ENCODE peak calls at places on chromosomes 3 and 15, in eight cellular contexts. One of them, this sample, is unnamed.

GRCh38 chr3:129122697-129123055 is 1.1 kb upstream of the RAB43 start:
- DNase-seq in A549: no peak
- DNase-seq in transverse colon: peak
- DNase-seq in sigmoid colon: no peak
- DNase-seq in HepG2: no peak
- DNase-seq in upper lobe of left lung: no peak
- DNase-seq in tibial nerve: no peak
- DNase-seq in SK-N-SH: no peak
- DNase-seq in this sample: peak

GRCh38 chr3:132870596-132870995 is 148.4 kb upstream of the NPHP3 start:
- DNase-seq in transverse colon: no peak
- DNase-seq in upper lobe of left lung: no peak
- DNase-seq in SK-N-SH: no peak
- DNase-seq in A549: no peak
- DNase-seq in tibial nerve: no peak
- DNase-seq in HepG2: no peak
- DNase-seq in sigmoid colon: no peak
- DNase-seq in this sample: no peak

GRCh38 chr3:169923831-169924230 is 12.5 kb downstream of the SAMD7 start:
- DNase-seq in tibial nerve: no peak
- DNase-seq in upper lobe of left lung: no peak
- DNase-seq in transverse colon: no peak
- DNase-seq in A549: no peak
- DNase-seq in SK-N-SH: no peak
- DNase-seq in HepG2: no peak
- DNase-seq in sigmoid colon: no peak
- DNase-seq in this sample: no peak

GRCh38 chr3:68007621-68008226 is 353.3 kb upstream of the SUCLG2 start:
- DNase-seq in sigmoid colon: no peak
- DNase-seq in SK-N-SH: peak
- DNase-seq in HepG2: no peak
- DNase-seq in transverse colon: no peak
- DNase-seq in A549: no peak
- DNase-seq in upper lobe of left lung: peak
- DNase-seq in tibial nerve: no peak
- DNase-seq in this sample: no peak

GRCh38 chr15:35319354-35319753 is 226.6 kb downstream of the DPH6 start:
- DNase-seq in A549: no peak
- DNase-seq in tibial nerve: no peak
- DNase-seq in transverse colon: no peak
- DNase-seq in sigmoid colon: no peak
- DNase-seq in SK-N-SH: no peak
- DNase-seq in HepG2: no peak
- DNase-seq in upper lobe of left lung: no peak
- DNase-seq in this sample: no peak

GRCh38 chr3:151905647-151906046 is 32.2 kb downstream of the SUCNR1 start:
- DNase-seq in tibial nerve: no peak
- DNase-seq in transverse colon: no peak
- DNase-seq in HepG2: no peak
- DNase-seq in sigmoid colon: no peak
- DNase-seq in A549: no peak
- DNase-seq in SK-N-SH: no peak
- DNase-seq in upper lobe of left lung: no peak
- DNase-seq in this sample: no peak

GRCh38 chr15:71237456-71238188 is 122.4 kb downstream of the THSD4 start:
- DNase-seq in A549: peak
- DNase-seq in tibial nerve: no peak
- DNase-seq in upper lobe of left lung: no peak
- DNase-seq in transverse colon: peak
- DNase-seq in sigmoid colon: no peak
- DNase-seq in SK-N-SH: no peak
- DNase-seq in HepG2: peak
- DNase-seq in this sample: peak

GRCh38 chr3:196080997-196081833 is 675 bp downstream of the TFRC start:
- DNase-seq in upper lobe of left lung: peak
- DNase-seq in sigmoid colon: peak
- DNase-seq in SK-N-SH: peak
- DNase-seq in A549: peak
- DNase-seq in HepG2: peak
- DNase-seq in transverse colon: peak
- DNase-seq in tibial nerve: peak
- DNase-seq in this sample: peak

GRCh38 chr3:134527037-134527436 is 41.2 kb downstream of the CEP63 start:
- DNase-seq in HepG2: peak
- DNase-seq in tibial nerve: no peak
- DNase-seq in sigmoid colon: no peak
- DNase-seq in transverse colon: no peak
- DNase-seq in SK-N-SH: peak
- DNase-seq in upper lobe of left lung: peak
- DNase-seq in A549: no peak
- DNase-seq in this sample: no peak

GRCh38 chr3:167031364-167032049 is 348.6 kb downstream of the ZBBX start:
- DNase-seq in SK-N-SH: no peak
- DNase-seq in transverse colon: no peak
- DNase-seq in sigmoid colon: no peak
- DNase-seq in tibial nerve: no peak
- DNase-seq in A549: no peak
- DNase-seq in HepG2: no peak
- DNase-seq in upper lobe of left lung: no peak
- DNase-seq in this sample: no peak

GRCh38 chr15:47885921-47886320 is 168.6 kb downstream of the SEMA6D start:
- DNase-seq in HepG2: no peak
- DNase-seq in sigmoid colon: no peak
- DNase-seq in upper lobe of left lung: no peak
- DNase-seq in tibial nerve: no peak
- DNase-seq in transverse colon: no peak
- DNase-seq in SK-N-SH: no peak
- DNase-seq in A549: no peak
- DNase-seq in this sample: no peak

GRCh38 chr15:79170256-79170664 is 79.7 kb upstream of the RASGRF1 start:
- DNase-seq in HepG2: no peak
- DNase-seq in transverse colon: no peak
- DNase-seq in upper lobe of left lung: peak
- DNase-seq in sigmoid colon: no peak
- DNase-seq in tibial nerve: no peak
- DNase-seq in SK-N-SH: peak
- DNase-seq in A549: peak
- DNase-seq in this sample: no peak

GRCh38 chr3:58464875-58465274 is 27.0 kb upstream of the KCTD6 start:
- DNase-seq in tibial nerve: no peak
- DNase-seq in A549: no peak
- DNase-seq in upper lobe of left lung: no peak
- DNase-seq in sigmoid colon: no peak
- DNase-seq in HepG2: no peak
- DNase-seq in transverse colon: no peak
- DNase-seq in SK-N-SH: no peak
- DNase-seq in this sample: no peak

DNA sequence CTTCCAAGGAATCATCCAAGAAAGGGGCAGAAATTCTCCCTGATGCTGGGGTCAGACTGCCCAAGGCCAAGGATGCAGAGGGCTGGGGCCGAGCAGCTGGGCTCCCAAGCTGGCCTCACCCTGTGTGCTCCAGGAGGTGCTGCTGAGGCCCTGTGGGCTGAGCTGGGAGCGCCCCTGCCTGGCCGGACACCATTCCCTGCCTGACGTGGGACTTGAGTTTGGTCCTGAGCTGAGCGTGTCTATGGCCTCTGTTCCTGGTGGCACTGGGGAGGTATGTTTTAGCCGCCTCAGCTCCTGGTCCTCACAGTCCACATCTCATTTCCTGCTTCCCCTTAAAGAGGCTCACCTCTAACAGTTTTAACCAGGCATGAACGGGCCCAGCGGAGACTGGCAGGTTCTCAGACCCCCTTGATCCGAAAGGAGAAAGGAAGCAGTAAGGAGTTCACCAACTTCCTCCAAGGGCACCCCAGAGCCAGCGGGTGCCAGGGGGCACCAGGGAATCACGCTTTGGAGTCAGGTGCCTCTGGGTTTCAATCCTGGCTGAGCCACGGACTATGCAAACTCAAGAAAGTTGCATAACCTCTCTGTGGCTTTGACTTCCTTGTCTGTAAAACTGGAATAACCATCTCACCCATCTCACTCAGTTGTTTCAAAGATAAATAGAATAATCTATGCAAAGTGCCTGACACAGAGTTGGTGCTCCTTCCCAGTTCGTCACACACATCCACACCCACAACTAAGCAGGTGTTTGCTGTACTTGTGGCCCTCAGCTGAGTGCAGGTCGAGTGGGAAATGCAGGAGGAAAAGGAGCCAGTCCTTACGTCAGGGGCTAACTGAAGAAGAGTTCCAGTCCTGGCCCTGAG is 48.6 kb downstream of the SLC12A8 start:
- DNase-seq in A549: no peak
- DNase-seq in sigmoid colon: no peak
- DNase-seq in tibial nerve: no peak
- DNase-seq in HepG2: peak
- DNase-seq in transverse colon: peak
- DNase-seq in SK-N-SH: no peak
- DNase-seq in upper lobe of left lung: peak
- DNase-seq in this sample: peak
- TF ChIP-seq CTCF in A549: peak
- TF ChIP-seq CTCF in sigmoid colon: no peak
- TF ChIP-seq CTCF in tibial nerve: no peak
- TF ChIP-seq CTCF in HepG2: peak
- TF ChIP-seq CTCF in transverse colon: no peak
- TF ChIP-seq CTCF in SK-N-SH: peak
- TF ChIP-seq CTCF in upper lobe of left lung: peak
- TF ChIP-seq CTCF in this sample: no peak

DNA sequence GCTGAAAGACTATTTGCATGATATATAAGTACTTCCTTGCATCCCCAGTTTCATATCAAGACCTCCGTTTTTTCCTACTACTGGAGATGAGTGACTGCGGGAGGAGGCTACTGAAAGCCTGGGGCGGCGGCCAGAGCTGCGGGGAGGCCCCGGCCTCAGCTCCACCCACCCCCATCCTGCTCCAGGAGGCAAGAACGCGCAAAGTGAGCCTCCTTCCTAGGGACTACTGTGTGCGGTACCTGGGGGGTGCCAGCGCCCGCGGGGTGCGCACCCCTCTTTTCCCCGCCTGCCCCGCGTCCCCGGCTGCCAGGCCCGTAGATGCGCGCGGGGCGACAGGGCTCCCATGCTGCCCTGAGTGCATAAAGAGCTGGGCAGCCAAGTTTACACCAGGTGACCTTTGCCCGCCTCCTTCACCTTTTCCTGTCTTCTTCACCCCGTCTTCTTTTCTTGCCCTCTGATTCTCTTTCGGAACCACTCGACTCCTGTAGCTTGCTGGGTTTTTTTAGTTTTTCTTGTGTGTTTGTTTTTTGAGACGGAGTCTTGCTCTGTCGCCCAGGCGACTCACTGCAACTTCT is 2.5 kb upstream of the USF3 start:
- DNase-seq in transverse colon: peak
- DNase-seq in tibial nerve: no peak
- DNase-seq in A549: no peak
- DNase-seq in sigmoid colon: no peak
- DNase-seq in upper lobe of left lung: peak
- DNase-seq in SK-N-SH: peak
- DNase-seq in HepG2: no peak
- DNase-seq in this sample: no peak
- TF ChIP-seq EP300 in transverse colon: no peak
- TF ChIP-seq EP300 in tibial nerve: no peak
- TF ChIP-seq EP300 in A549: no peak
- TF ChIP-seq EP300 in sigmoid colon: no peak
- TF ChIP-seq EP300 in upper lobe of left lung: no peak
- TF ChIP-seq EP300 in SK-N-SH: no peak
- TF ChIP-seq EP300 in HepG2: no peak
- TF ChIP-seq EP300 in this sample: no peak

GRCh38 chr15:28913171-28913765 is 27.5 kb downstream of the APBA2 start:
- DNase-seq in tibial nerve: no peak
- DNase-seq in HepG2: no peak
- DNase-seq in sigmoid colon: peak
- DNase-seq in A549: peak
- DNase-seq in SK-N-SH: peak
- DNase-seq in upper lobe of left lung: no peak
- DNase-seq in transverse colon: no peak
- DNase-seq in this sample: no peak
- TF ChIP-seq CTCF in tibial nerve: no peak
- TF ChIP-seq CTCF in HepG2: peak
- TF ChIP-seq CTCF in sigmoid colon: no peak
- TF ChIP-seq CTCF in A549: no peak
- TF ChIP-seq CTCF in SK-N-SH: no peak
- TF ChIP-seq CTCF in upper lobe of left lung: no peak
- TF ChIP-seq CTCF in transverse colon: no peak
- TF ChIP-seq CTCF in this sample: no peak

DNA sequence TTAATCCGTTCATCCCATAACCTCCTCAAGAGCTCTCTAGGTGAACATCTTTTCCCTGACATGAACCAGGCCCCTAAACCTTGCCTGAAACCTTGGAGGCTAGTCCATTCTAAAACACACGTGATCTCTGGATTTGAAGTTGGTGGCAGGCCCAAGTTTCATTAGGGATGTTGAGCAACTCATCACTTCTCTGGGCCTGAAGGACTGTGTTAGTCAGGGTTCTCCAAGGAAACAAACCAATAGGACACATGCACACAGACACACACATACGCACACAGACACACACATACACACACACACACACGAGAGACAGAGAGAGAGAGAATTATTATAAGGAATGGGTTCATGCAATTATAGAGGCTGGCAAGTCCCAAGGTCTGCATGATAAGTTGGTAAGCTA is 31.9 kb downstream of the ACAN start:
- DNase-seq in tibial nerve: no peak
- DNase-seq in sigmoid colon: no peak
- DNase-seq in transverse colon: no peak
- DNase-seq in A549: no peak
- DNase-seq in HepG2: no peak
- DNase-seq in upper lobe of left lung: no peak
- DNase-seq in SK-N-SH: no peak
- DNase-seq in this sample: no peak
- TF ChIP-seq EP300 in tibial nerve: no peak
- TF ChIP-seq EP300 in sigmoid colon: no peak
- TF ChIP-seq EP300 in transverse colon: no peak
- TF ChIP-seq EP300 in A549: no peak
- TF ChIP-seq EP300 in HepG2: no peak
- TF ChIP-seq EP300 in upper lobe of left lung: no peak
- TF ChIP-seq EP300 in SK-N-SH: no peak
- TF ChIP-seq EP300 in this sample: no peak

This sample was measured in stomach.